ENCODE peak calls at places on chromosome 22, in five cellular contexts. I is upper lobe of right lung; Y is NCI-H1092; M is stimulated activated naive CD4-positive, alpha-beta T cell; C is activated B cell treated with CpG ODN at 0.5 μM for 24 hours. X is an unnamed sample.

GRCh38 chr22:47705350-47705749 is 942.9 kb downstream of the TBC1D22A start:
- DNase-seq in I (no peak), Y (no peak), M (no peak), C (no peak), X (no peak)

GRCh38 chr22:39209756-39210155 is 35.0 kb downstream of the PDGFB start:
- DNase-seq in I (peak), Y (peak), M (no peak), C (no peak), X (no peak)

GRCh38 chr22:37329239-37330140 is 47.2 kb downstream of the CYTH4 start:
- DNase-seq in I (no peak), Y (no peak), M (no peak), C (no peak), X (no peak)

GRCh38 chr22:48979482-48979881 is 848.2 kb downstream of the BRD1 start:
- DNase-seq in I (no peak), Y (peak), M (no peak), C (no peak), X (no peak)

GRCh38 chr22:40345271-40345670 is 1.0 kb upstream of the ADSL start:
- DNase-seq in I (no peak), Y (no peak), M (no peak), C (no peak), X (no peak)

GRCh38 chr22:32144875-32145274 is 14.2 kb downstream of the C22orf42 start:
- DNase-seq in I (no peak), Y (no peak), M (peak), C (no peak), X (no peak)

GRCh38 chr22:38477515-38477914 is 9.6 kb downstream of the KDELR3 start:
- DNase-seq in I (no peak), Y (no peak), M (no peak), C (no peak), X (no peak)

GRCh38 chr22:30208631-30209603 is 37.6 kb downstream of the LIF start:
- DNase-seq in I (no peak), Y (no peak), M (no peak), C (no peak), X (no peak)

GRCh38 chr22:39301926-39302325 is 17.5 kb downstream of the RPL3 start:
- DNase-seq in I (no peak), Y (no peak), M (no peak), C (no peak), X (no peak)

GRCh38 chr22:32760815-32761214 is 40.7 kb upstream of the TIMP3 start:
- DNase-seq in I (no peak), Y (no peak), M (no peak), C (no peak), X (no peak)

GRCh38 chr22:20567371-20567847 is 60.0 kb downstream of the MED15 start:
- DNase-seq in I (no peak), Y (no peak), M (no peak), C (no peak), X (no peak)

GRCh38 chr22:40651057-40651456 is 14.5 kb upstream of the MRTFA start:
- DNase-seq in I (no peak), Y (no peak), M (no peak), C (no peak), X (no peak)

GRCh38 chr22:36328635-36329216 is 59.0 kb downstream of the MYH9 start:
- DNase-seq in I (no peak), Y (no peak), M (no peak), C (peak), X (no peak)

GRCh38 chr22:39306456-39307361 is 12.7 kb downstream of the RPL3 start:
- DNase-seq in I (no peak), Y (no peak), M (peak), C (no peak), X (no peak)

X was measured in HuH-7.5.